ENCODE peak calls at places on chromosomes 2 and 18, in four cellular contexts. V is stimulated activated naive CD4-positive, alpha-beta T cell; F is cardiac fibroblast; X is GDM1. W is an unnamed sample.

GRCh38 chr2:128311755-128312341 is 6.8 kb downstream of the HS6ST1 start:
- DNase-seq in V (no peak), F (no peak), X (no peak), W (no peak)

GRCh38 chr18:60209042-60209441 is 163.5 kb downstream of the MC4R start:
- DNase-seq in V (no peak), F (no peak), X (no peak), W (no peak)

GRCh38 chr2:150413416-150413815 is 74.1 kb downstream of the RND3 start:
- DNase-seq in V (no peak), F (no peak), X (no peak), W (no peak)

GRCh38 chr2:111118455-111119003 is 2.2 kb upstream of the BCL2L11 start:
- DNase-seq in V (peak), F (no peak), X (no peak), W (peak)

GRCh38 chr2:131400849-131401248 is 36.9 kb upstream of the RAB6D start:
- DNase-seq in V (no peak), F (no peak), X (no peak), W (no peak)

GRCh38 chr18:76495435-76496199 is 575 bp upstream of the ZNF516 start:
- DNase-seq in V (peak), F (peak), X (no peak), W (peak)

GRCh38 chr2:238872026-238872425 is 24.1 kb downstream of the TWIST2 start:
- DNase-seq in V (no peak), F (no peak), X (no peak), W (no peak)

GRCh38 chr2:96423866-96424265 is 81.3 kb downstream of the NEURL3 start:
- DNase-seq in V (no peak), F (peak), X (no peak), W (no peak)

GRCh38 chr2:10075571-10076209 is 4.5 kb downstream of the CYS1 start:
- DNase-seq in V (no peak), F (no peak), X (no peak), W (no peak)

GRCh38 chr2:10375570-10376266 is 72.4 kb downstream of the ODC1 start:
- DNase-seq in V (peak), F (no peak), X (peak), W (no peak)

GRCh38 chr2:99670768-99671734 is 181.2 kb upstream of the REV1 start:
- DNase-seq in V (no peak), F (no peak), X (no peak), W (no peak)